ENCODE peak calls at places on chromosomes 3 and 15, in four cellular contexts. One of them, this sample, is unnamed.
A peak's percentile ranks its signal among the peaks of the same experiment; 100 is the strongest.

GRCh38 chr3:99630815-99631214 is 7.6 kb upstream of the COL8A1 start:
- DNase-seq in HepG2: no peak
- DNase-seq in K562: no peak
- DNase-seq in SK-N-SH: no peak
- DNase-seq in this sample: no peak

GRCh38 chr3:66037330-66037985 is 1.3 kb downstream of the MAGI1 start:
- DNase-seq in SK-N-SH: peak; percentile 57
- DNase-seq in HepG2: peak; percentile 68
- DNase-seq in K562: no peak
- DNase-seq in this sample: peak; percentile 51

GRCh38 chr3:71226565-71227281 is 356.8 kb downstream of the FOXP1 start:
- DNase-seq in HepG2: no peak
- DNase-seq in SK-N-SH: no peak
- DNase-seq in K562: peak; percentile 15
- DNase-seq in this sample: no peak

GRCh38 chr15:86425746-86426145 is 346.1 kb downstream of the AGBL1 start:
- DNase-seq in HepG2: no peak
- DNase-seq in SK-N-SH: no peak
- DNase-seq in K562: no peak
- DNase-seq in this sample: no peak

GRCh38 chr15:52040167-52040900 is 21.3 kb downstream of the MAPK6 start:
- DNase-seq in HepG2: no peak
- DNase-seq in K562: peak; percentile 16
- DNase-seq in SK-N-SH: no peak
- DNase-seq in this sample: no peak

GRCh38 chr3:39196671-39197446 is 4.5 kb upstream of the XIRP1 start:
- DNase-seq in HepG2: no peak
- DNase-seq in K562: no peak
- DNase-seq in SK-N-SH: no peak
- DNase-seq in this sample: no peak

GRCh38 chr3:4825572-4826236 is 153.5 kb upstream of the BHLHE40 start:
- DNase-seq in HepG2: peak; percentile 17
- DNase-seq in SK-N-SH: no peak
- DNase-seq in K562: peak; percentile 67
- DNase-seq in this sample: no peak

GRCh38 chr3:56904526-56905245 is 102.9 kb upstream of the ARHGEF3 start:
- DNase-seq in SK-N-SH: peak; percentile 53
- DNase-seq in K562: no peak
- DNase-seq in HepG2: no peak
- DNase-seq in this sample: no peak

GRCh38 chr15:41904487-41905359 is 10.9 kb upstream of the SPTBN5 start:
- DNase-seq in HepG2: peak; percentile 64
- DNase-seq in SK-N-SH: peak; percentile 89
- DNase-seq in K562: peak; percentile 71
- DNase-seq in this sample: peak; percentile 75

GRCh38 chr15:41971089-41971892 is 1.1 kb downstream of the EHD4 start:
- DNase-seq in SK-N-SH: peak; percentile 72
- DNase-seq in HepG2: peak; percentile 61
- DNase-seq in K562: no peak
- DNase-seq in this sample: peak; percentile 69

GRCh38 chr15:74443100-74443909 is 9.5 kb upstream of the SEMA7A start:
- DNase-seq in K562: no peak
- DNase-seq in HepG2: peak; percentile 99
- DNase-seq in SK-N-SH: no peak
- DNase-seq in this sample: no peak

GRCh38 chr15:74365619-74366445 is 1.6 kb downstream of the CYP11A1 start:
- DNase-seq in SK-N-SH: no peak
- DNase-seq in K562: no peak
- DNase-seq in HepG2: peak; percentile 25
- DNase-seq in this sample: no peak

GRCh38 chr15:69087581-69087980 is 72.9 kb upstream of the GLCE start:
- DNase-seq in HepG2: no peak
- DNase-seq in SK-N-SH: no peak
- DNase-seq in K562: no peak
- DNase-seq in this sample: no peak

GRCh38 chr3:139937674-139938279 is 2.8 kb downstream of the CLSTN2 start:
- DNase-seq in HepG2: no peak
- DNase-seq in K562: peak; percentile 57
- DNase-seq in SK-N-SH: peak; percentile 59
- DNase-seq in this sample: peak; percentile 50

GRCh38 chr3:144036498-144036897 is 64.9 kb downstream of the DIPK2A start:
- DNase-seq in SK-N-SH: no peak
- DNase-seq in K562: no peak
- DNase-seq in HepG2: no peak
- DNase-seq in this sample: no peak

GRCh38 chr3:120093923-120094775 is at the start of gene GSK3B:
- DNase-seq in SK-N-SH: peak; percentile 90
- DNase-seq in K562: peak; percentile 75
- DNase-seq in HepG2: peak; percentile 48
- DNase-seq in this sample: peak; percentile 100

GRCh38 chr15:44710236-44711088 is 661 bp downstream of the PATL2 start:
- DNase-seq in HepG2: no peak
- DNase-seq in SK-N-SH: no peak
- DNase-seq in K562: peak; percentile 36
- DNase-seq in this sample: peak; percentile 28

GRCh38 chr3:94564247-94564646 is 501.4 kb downstream of the NSUN3 start:
- DNase-seq in HepG2: no peak
- DNase-seq in K562: no peak
- DNase-seq in SK-N-SH: no peak
- DNase-seq in this sample: no peak

GRCh38 chr3:33388374-33389100 is 51.7 kb downstream of the UBP1 start:
- DNase-seq in SK-N-SH: no peak
- DNase-seq in HepG2: no peak
- DNase-seq in K562: no peak
- DNase-seq in this sample: no peak

GRCh38 chr3:114554716-114555115 is 260.9 kb downstream of the TIGIT start:
- DNase-seq in SK-N-SH: no peak
- DNase-seq in K562: no peak
- DNase-seq in HepG2: no peak
- DNase-seq in this sample: no peak

GRCh38 chr3:50428007-50428633 is 68.8 kb upstream of the TMEM115 start:
- DNase-seq in K562: no peak
- DNase-seq in HepG2: no peak
- DNase-seq in SK-N-SH: peak; percentile 88
- DNase-seq in this sample: peak; percentile 62

GRCh38 chr15:51884517-51885236 is 55.2 kb downstream of the TMOD3 start:
- DNase-seq in SK-N-SH: no peak
- DNase-seq in HepG2: no peak
- DNase-seq in K562: no peak
- DNase-seq in this sample: no peak

GRCh38 chr15:82692171-82692570 is 17.5 kb downstream of the AP3B2 start:
- DNase-seq in SK-N-SH: no peak
- DNase-seq in HepG2: no peak
- DNase-seq in K562: no peak
- DNase-seq in this sample: no peak

GRCh38 chr3:196093271-196094111 is 11.6 kb upstream of the TFRC start:
- DNase-seq in HepG2: no peak
- DNase-seq in K562: no peak
- DNase-seq in SK-N-SH: no peak
- DNase-seq in this sample: no peak

GRCh38 chr3:126119008-126119675 is 35.2 kb upstream of the SLC41A3 start:
- DNase-seq in HepG2: no peak
- DNase-seq in K562: no peak
- DNase-seq in SK-N-SH: no peak
- DNase-seq in this sample: peak; percentile 16

GRCh38 chr3:145776782-145777408 is 384.1 kb downstream of the PLOD2 start:
- DNase-seq in K562: peak; percentile 27
- DNase-seq in SK-N-SH: peak; percentile 10
- DNase-seq in HepG2: peak; percentile 47
- DNase-seq in this sample: peak; percentile 81

GRCh38 chr3:66236281-66236680 is 15.5 kb downstream of the SLC25A26 start:
- DNase-seq in HepG2: peak; percentile 17
- DNase-seq in SK-N-SH: no peak
- DNase-seq in K562: no peak
- DNase-seq in this sample: no peak

GRCh38 chr3:71987089-71987735 is 202.3 kb upstream of the PROK2 start:
- DNase-seq in K562: no peak
- DNase-seq in SK-N-SH: no peak
- DNase-seq in HepG2: peak; percentile 7
- DNase-seq in this sample: no peak

GRCh38 chr15:45180201-45180600 is 7.6 kb downstream of the SHF start:
- DNase-seq in SK-N-SH: peak; percentile 5
- DNase-seq in K562: no peak
- DNase-seq in HepG2: no peak
- DNase-seq in this sample: no peak

GRCh38 chr15:51077565-51078153 is 17.0 kb downstream of the TNFAIP8L3 start:
- DNase-seq in K562: peak; percentile 75
- DNase-seq in HepG2: no peak
- DNase-seq in SK-N-SH: no peak
- DNase-seq in this sample: no peak

GRCh38 chr3:114850913-114851312 is 296.2 kb downstream of the ZBTB20 start:
- DNase-seq in HepG2: no peak
- DNase-seq in K562: no peak
- DNase-seq in SK-N-SH: no peak
- DNase-seq in this sample: no peak

GRCh38 chr3:194738254-194739093 is 52.8 kb downstream of the FAM43A start:
- DNase-seq in K562: no peak
- DNase-seq in SK-N-SH: peak; percentile 74
- DNase-seq in HepG2: no peak
- DNase-seq in this sample: no peak
- TF ChIP-seq JUND in K562: no peak
- TF ChIP-seq JUND in SK-N-SH: no peak
- TF ChIP-seq JUND in HepG2: no peak
- TF ChIP-seq JUND in this sample: no peak

DNA sequence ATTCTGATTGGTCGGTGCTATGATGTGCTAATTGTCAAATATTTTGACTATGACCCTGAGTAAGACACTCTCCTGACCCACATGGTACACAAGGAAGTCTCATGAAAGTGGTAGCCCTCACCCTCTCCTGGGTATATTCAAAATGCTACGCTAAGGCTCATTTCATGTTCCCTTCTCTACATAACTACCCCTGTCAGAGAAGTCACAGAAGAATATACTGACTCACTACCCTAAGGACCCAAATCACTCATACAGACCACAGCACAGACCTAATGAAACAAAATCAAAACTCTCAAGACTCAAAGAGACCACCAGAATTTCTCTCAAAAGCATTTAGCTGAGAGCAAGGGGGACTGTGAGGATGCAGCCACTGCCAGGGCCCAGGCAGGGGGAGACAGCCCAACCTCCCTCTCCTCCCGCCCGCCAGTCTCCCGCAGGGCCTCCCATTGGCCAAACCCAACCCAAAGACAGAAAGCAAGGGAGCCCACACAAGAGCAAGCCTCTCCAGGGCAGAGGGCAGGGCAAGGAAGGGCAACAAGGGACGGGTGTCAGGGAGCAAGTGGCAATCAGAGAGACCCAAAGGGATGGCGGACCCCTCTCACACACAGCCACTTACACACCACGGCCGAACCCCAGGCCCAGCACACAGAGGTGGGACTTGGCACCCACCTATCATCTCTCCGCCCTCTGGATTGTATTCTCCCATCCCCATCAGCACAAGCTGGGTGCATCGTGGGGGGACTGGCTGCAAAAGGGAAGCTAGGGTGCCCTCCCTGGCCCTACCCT is 41.7 kb downstream of the MEGF11 start:
- DNase-seq in SK-N-SH: no peak
- DNase-seq in K562: no peak
- DNase-seq in HepG2: no peak
- DNase-seq in this sample: no peak
- TF ChIP-seq JUND in SK-N-SH: no peak
- TF ChIP-seq JUND in K562: no peak
- TF ChIP-seq JUND in HepG2: no peak
- TF ChIP-seq JUND in this sample: no peak

DNA sequence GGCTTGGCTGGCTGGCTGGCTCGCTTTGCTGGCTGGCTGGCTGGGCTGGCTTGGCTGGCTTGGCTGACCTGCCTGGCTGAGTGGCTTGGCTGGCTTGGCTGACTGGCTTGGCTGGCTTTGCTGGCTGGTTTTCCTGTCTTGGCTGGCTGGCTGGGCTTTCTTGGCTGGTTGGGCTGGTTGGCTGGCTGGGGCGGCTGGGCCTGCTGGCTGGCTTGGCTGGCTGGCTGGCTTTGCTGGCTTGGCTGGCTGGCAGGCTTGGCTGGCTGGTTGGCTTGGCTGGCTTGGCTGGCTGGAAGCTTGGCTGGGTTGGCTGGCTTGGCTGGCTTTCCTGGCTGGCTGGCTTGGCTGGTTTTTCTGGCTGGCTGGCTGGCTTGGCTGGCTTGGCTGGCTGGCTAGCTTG is 435.6 kb downstream of the GOLGA6L6 start:
- DNase-seq in SK-N-SH: no peak
- DNase-seq in K562: no peak
- DNase-seq in HepG2: no peak
- DNase-seq in this sample: no peak
- TF ChIP-seq JUND in SK-N-SH: no peak
- TF ChIP-seq JUND in K562: no peak
- TF ChIP-seq JUND in HepG2: no peak
- TF ChIP-seq JUND in this sample: no peak

DNA sequence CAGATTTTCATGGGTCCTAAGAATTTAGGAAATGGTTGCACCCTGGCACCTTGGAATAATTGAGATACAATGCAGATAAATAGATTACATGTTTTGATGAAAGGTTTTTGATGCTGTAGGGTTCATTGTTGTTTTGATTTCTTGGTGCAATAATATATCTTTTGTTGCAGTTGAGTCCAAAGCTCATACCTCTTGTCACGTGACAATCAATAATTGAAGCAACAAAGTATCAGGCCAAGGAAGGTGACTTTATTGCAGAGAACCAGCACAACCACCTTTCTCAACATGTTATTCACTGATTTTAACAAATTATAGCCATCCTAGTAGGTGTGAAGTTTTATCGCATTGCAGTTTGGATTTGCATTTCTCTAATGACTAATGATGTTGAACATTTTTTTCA is 285.5 kb upstream of the SLCO3A1 start:
- DNase-seq in K562: no peak
- DNase-seq in HepG2: no peak
- DNase-seq in SK-N-SH: no peak
- DNase-seq in this sample: no peak
- TF ChIP-seq JUND in K562: no peak
- TF ChIP-seq JUND in HepG2: no peak
- TF ChIP-seq JUND in SK-N-SH: no peak
- TF ChIP-seq JUND in this sample: no peak

DNA sequence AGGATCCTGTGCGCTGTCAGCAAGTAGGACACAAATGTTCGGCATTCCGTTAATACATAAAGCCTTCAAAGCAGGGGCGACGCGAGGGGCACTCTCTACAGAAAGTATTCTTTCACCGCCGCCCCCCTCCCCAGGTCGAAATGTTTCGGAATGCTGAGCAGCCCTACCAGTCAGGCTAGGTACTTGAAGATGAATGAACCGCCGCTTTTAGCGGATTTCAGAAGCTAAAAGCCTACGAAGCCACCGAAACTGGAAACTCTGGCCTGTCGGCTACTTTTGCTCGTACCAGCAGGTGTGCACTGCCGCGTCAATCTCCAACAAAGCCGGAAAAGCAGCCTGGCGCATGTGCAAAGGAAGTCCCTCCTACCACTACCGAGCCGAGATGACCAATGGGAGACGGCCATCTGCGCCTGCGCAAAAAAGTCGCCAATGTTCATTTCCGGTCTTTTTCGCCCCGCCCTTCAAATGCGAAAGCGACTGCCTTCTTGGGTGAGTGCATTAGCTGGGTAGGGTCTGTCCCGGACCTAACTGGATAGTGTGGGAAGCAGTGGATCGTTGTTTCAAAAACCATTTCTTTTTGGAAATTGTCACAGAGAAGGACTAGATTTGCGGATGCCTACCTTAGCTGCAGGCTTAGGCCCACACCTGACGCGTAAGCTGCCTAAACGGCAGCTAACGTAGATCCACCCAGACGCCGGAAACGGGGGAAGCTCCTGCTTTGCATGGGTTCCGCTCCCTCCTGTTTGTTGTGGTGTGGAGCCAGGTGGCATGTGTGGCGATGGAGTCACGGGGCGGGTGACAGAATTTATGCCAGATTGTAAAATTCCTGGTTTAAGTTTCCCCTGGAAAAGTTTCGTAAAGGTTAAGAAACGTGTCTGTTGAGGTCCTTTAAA is at the start of gene WDR5B:
- DNase-seq in K562: peak; percentile 99
- DNase-seq in HepG2: peak; percentile 96
- DNase-seq in SK-N-SH: peak; percentile 93
- DNase-seq in this sample: peak; percentile 87
- TF ChIP-seq JUND in K562: no peak
- TF ChIP-seq JUND in HepG2: no peak
- TF ChIP-seq JUND in SK-N-SH: no peak
- TF ChIP-seq JUND in this sample: no peak